ENCODE peak calls at places on chromosomes 16 and 17, in four cellular contexts. I is stimulated activated CD4-positive, alpha-beta T cell treated with anti-CD3 and anti-CD28 coated beads, Interleukin-4, amount 100 ng/mL, for 1 hour; T is progenitor cell of endocrine pancreas; R is nucleus accumbens. B is an unnamed sample.

GRCh38 chr16:8998114-8998513 is 34.4 kb upstream of the USP7 start:
- DNase-seq in I (no peak), T (no peak), R (no peak), B (no peak)

GRCh38 chr16:10827691-10828341 is 9.2 kb upstream of the TVP23A start:
- DNase-seq in I (no peak), T (no peak), R (no peak), B (peak)

GRCh38 chr17:61568219-61569072 is 22.6 kb downstream of the NACA2 start:
- DNase-seq in I (no peak), T (no peak), R (no peak), B (no peak)

GRCh38 chr17:48915459-48916282 is 7.5 kb downstream of the UBE2Z start:
- DNase-seq in I (peak), T (no peak), R (no peak), B (no peak)

GRCh38 chr16:49788936-49789335 is 67.0 kb downstream of the ZNF423 start:
- DNase-seq in I (no peak), T (no peak), R (no peak), B (no peak)

GRCh38 chr17:29461807-29462206 is 71.6 kb downstream of the TAOK1 start:
- DNase-seq in I (no peak), T (no peak), R (no peak), B (no peak)

GRCh38 chr17:13561606-13562270 is 40.0 kb downstream of the HS3ST3A1 start:
- DNase-seq in I (no peak), T (no peak), R (no peak), B (no peak)

GRCh38 chr17:10042589-10043244 is 137.6 kb upstream of the RCVRN start:
- DNase-seq in I (no peak), T (no peak), R (no peak), B (no peak)

GRCh38 chr17:63041722-63042121 is 75.7 kb downstream of the TANC2 start:
- DNase-seq in I (no peak), T (no peak), R (no peak), B (no peak)

GRCh38 chr17:13001991-13002615 is 15.7 kb downstream of the ELAC2 start:
- DNase-seq in I (no peak), T (no peak), R (no peak), B (peak)

GRCh38 chr17:8067806-8068205 is 19.7 kb downstream of the ALOX12B start:
- DNase-seq in I (no peak), T (no peak), R (no peak), B (no peak)

B was measured in sigmoid colon.